ENCODE peak calls at places on chromosome 14, in eight cellular contexts. One of them, this sample, is unnamed.

GRCh38 chr14:37116933-37117844 is 55.2 kb downstream of the SLC25A21 start:
- DNase-seq in Peyer's patch: no peak
- DNase-seq in heart right ventricle: no peak
- DNase-seq in NCI-H748 treated with DMSO at 0.1 percent for 48 hours: no peak
- DNase-seq in stimulated activated naive CD8-positive, alpha-beta T cell treated with anti-CD3 and anti-CD28 coated beads, Interleukin-15, amount 100 ng/mL, for 72 hours: no peak
- DNase-seq in CD8-positive, alpha-beta memory T cell: no peak
- DNase-seq in AG09319: peak; percentile 63
- DNase-seq in psoas muscle: no peak
- DNase-seq in this sample: no peak

GRCh38 chr14:78202178-78202577 is 32.0 kb downstream of the NRXN3 start:
- DNase-seq in Peyer's patch: no peak
- DNase-seq in heart right ventricle: no peak
- DNase-seq in NCI-H748 treated with DMSO at 0.1 percent for 48 hours: no peak
- DNase-seq in stimulated activated naive CD8-positive, alpha-beta T cell treated with anti-CD3 and anti-CD28 coated beads, Interleukin-15, amount 100 ng/mL, for 72 hours: no peak
- DNase-seq in CD8-positive, alpha-beta memory T cell: no peak
- DNase-seq in AG09319: no peak
- DNase-seq in psoas muscle: no peak
- DNase-seq in this sample: no peak

GRCh38 chr14:55893695-55894094 is 224.5 kb upstream of the PELI2 start:
- DNase-seq in Peyer's patch: no peak
- DNase-seq in heart right ventricle: no peak
- DNase-seq in NCI-H748 treated with DMSO at 0.1 percent for 48 hours: no peak
- DNase-seq in stimulated activated naive CD8-positive, alpha-beta T cell treated with anti-CD3 and anti-CD28 coated beads, Interleukin-15, amount 100 ng/mL, for 72 hours: no peak
- DNase-seq in CD8-positive, alpha-beta memory T cell: no peak
- DNase-seq in AG09319: no peak
- DNase-seq in psoas muscle: no peak
- DNase-seq in this sample: no peak

GRCh38 chr14:61213116-61213720 is 67.9 kb downstream of the TMEM30B start:
- DNase-seq in Peyer's patch: no peak
- DNase-seq in heart right ventricle: no peak
- DNase-seq in NCI-H748 treated with DMSO at 0.1 percent for 48 hours: no peak
- DNase-seq in stimulated activated naive CD8-positive, alpha-beta T cell treated with anti-CD3 and anti-CD28 coated beads, Interleukin-15, amount 100 ng/mL, for 72 hours: no peak
- DNase-seq in CD8-positive, alpha-beta memory T cell: no peak
- DNase-seq in AG09319: peak; percentile 54
- DNase-seq in psoas muscle: no peak
- DNase-seq in this sample: no peak

GRCh38 chr14:75578786-75579781 is 664 bp downstream of the FLVCR2 start:
- DNase-seq in Peyer's patch: no peak
- DNase-seq in heart right ventricle: peak; percentile 17
- DNase-seq in NCI-H748 treated with DMSO at 0.1 percent for 48 hours: peak; percentile 64
- DNase-seq in stimulated activated naive CD8-positive, alpha-beta T cell treated with anti-CD3 and anti-CD28 coated beads, Interleukin-15, amount 100 ng/mL, for 72 hours: no peak
- DNase-seq in CD8-positive, alpha-beta memory T cell: no peak
- DNase-seq in AG09319: no peak
- DNase-seq in psoas muscle: peak; percentile 18
- DNase-seq in this sample: peak; percentile 28

GRCh38 chr14:68922886-68923285 is 56.2 kb downstream of the ACTN1 start:
- DNase-seq in Peyer's patch: no peak
- DNase-seq in heart right ventricle: no peak
- DNase-seq in NCI-H748 treated with DMSO at 0.1 percent for 48 hours: no peak
- DNase-seq in stimulated activated naive CD8-positive, alpha-beta T cell treated with anti-CD3 and anti-CD28 coated beads, Interleukin-15, amount 100 ng/mL, for 72 hours: no peak
- DNase-seq in CD8-positive, alpha-beta memory T cell: no peak
- DNase-seq in AG09319: no peak
- DNase-seq in psoas muscle: no peak
- DNase-seq in this sample: no peak

GRCh38 chr14:81594012-81594411 is 60.4 kb upstream of the SEL1L start:
- DNase-seq in Peyer's patch: no peak
- DNase-seq in heart right ventricle: peak; percentile 21
- DNase-seq in NCI-H748 treated with DMSO at 0.1 percent for 48 hours: no peak
- DNase-seq in stimulated activated naive CD8-positive, alpha-beta T cell treated with anti-CD3 and anti-CD28 coated beads, Interleukin-15, amount 100 ng/mL, for 72 hours: no peak
- DNase-seq in CD8-positive, alpha-beta memory T cell: no peak
- DNase-seq in AG09319: no peak
- DNase-seq in psoas muscle: no peak
- DNase-seq in this sample: no peak

GRCh38 chr14:71006200-71006563 is 98.9 kb downstream of the PCNX1 start:
- DNase-seq in Peyer's patch: no peak
- DNase-seq in heart right ventricle: no peak
- DNase-seq in NCI-H748 treated with DMSO at 0.1 percent for 48 hours: no peak
- DNase-seq in stimulated activated naive CD8-positive, alpha-beta T cell treated with anti-CD3 and anti-CD28 coated beads, Interleukin-15, amount 100 ng/mL, for 72 hours: no peak
- DNase-seq in CD8-positive, alpha-beta memory T cell: no peak
- DNase-seq in AG09319: no peak
- DNase-seq in psoas muscle: no peak
- DNase-seq in this sample: no peak

GRCh38 chr14:22995889-22996611 is 13.7 kb upstream of the AJUBA start:
- DNase-seq in Peyer's patch: no peak
- DNase-seq in heart right ventricle: no peak
- DNase-seq in NCI-H748 treated with DMSO at 0.1 percent for 48 hours: no peak
- DNase-seq in stimulated activated naive CD8-positive, alpha-beta T cell treated with anti-CD3 and anti-CD28 coated beads, Interleukin-15, amount 100 ng/mL, for 72 hours: no peak
- DNase-seq in CD8-positive, alpha-beta memory T cell: no peak
- DNase-seq in AG09319: no peak
- DNase-seq in psoas muscle: no peak
- DNase-seq in this sample: no peak

GRCh38 chr14:52951730-52952481 is 1.1 kb upstream of the FERMT2 start:
- DNase-seq in Peyer's patch: no peak
- DNase-seq in heart right ventricle: no peak
- DNase-seq in NCI-H748 treated with DMSO at 0.1 percent for 48 hours: peak; percentile 56
- DNase-seq in stimulated activated naive CD8-positive, alpha-beta T cell treated with anti-CD3 and anti-CD28 coated beads, Interleukin-15, amount 100 ng/mL, for 72 hours: no peak
- DNase-seq in CD8-positive, alpha-beta memory T cell: peak; percentile 4
- DNase-seq in AG09319: peak; percentile 62
- DNase-seq in psoas muscle: peak; percentile 44
- DNase-seq in this sample: peak; percentile 61

GRCh38 chr14:103562385-103563088 is at the start of the genes BAG5 and COA8:
- DNase-seq in Peyer's patch: peak; percentile 77
- DNase-seq in heart right ventricle: peak; percentile 87
- DNase-seq in NCI-H748 treated with DMSO at 0.1 percent for 48 hours: peak; percentile 78
- DNase-seq in stimulated activated naive CD8-positive, alpha-beta T cell treated with anti-CD3 and anti-CD28 coated beads, Interleukin-15, amount 100 ng/mL, for 72 hours: peak; percentile 90
- DNase-seq in CD8-positive, alpha-beta memory T cell: peak; percentile 91
- DNase-seq in AG09319: no peak
- DNase-seq in psoas muscle: peak; percentile 88
- DNase-seq in this sample: peak; percentile 92

GRCh38 chr14:100486025-100486828 is 101.0 kb downstream of the BEGAIN start:
- DNase-seq in Peyer's patch: no peak
- DNase-seq in heart right ventricle: peak; percentile 69
- DNase-seq in NCI-H748 treated with DMSO at 0.1 percent for 48 hours: peak; percentile 12
- DNase-seq in stimulated activated naive CD8-positive, alpha-beta T cell treated with anti-CD3 and anti-CD28 coated beads, Interleukin-15, amount 100 ng/mL, for 72 hours: peak; percentile 42
- DNase-seq in CD8-positive, alpha-beta memory T cell: peak; percentile 17
- DNase-seq in AG09319: peak; percentile 85
- DNase-seq in psoas muscle: peak; percentile 71
- DNase-seq in this sample: peak; percentile 67

GRCh38 chr14:58272589-58273372 is 25.6 kb upstream of the ARID4A start:
- DNase-seq in Peyer's patch: no peak
- DNase-seq in heart right ventricle: no peak
- DNase-seq in NCI-H748 treated with DMSO at 0.1 percent for 48 hours: no peak
- DNase-seq in stimulated activated naive CD8-positive, alpha-beta T cell treated with anti-CD3 and anti-CD28 coated beads, Interleukin-15, amount 100 ng/mL, for 72 hours: no peak
- DNase-seq in CD8-positive, alpha-beta memory T cell: no peak
- DNase-seq in AG09319: peak; percentile 5
- DNase-seq in psoas muscle: no peak
- DNase-seq in this sample: peak; percentile 55

GRCh38 chr14:62691613-62692489 is 353.4 kb downstream of the KCNH5 start:
- DNase-seq in Peyer's patch: no peak
- DNase-seq in heart right ventricle: no peak
- DNase-seq in NCI-H748 treated with DMSO at 0.1 percent for 48 hours: peak; percentile 89
- DNase-seq in stimulated activated naive CD8-positive, alpha-beta T cell treated with anti-CD3 and anti-CD28 coated beads, Interleukin-15, amount 100 ng/mL, for 72 hours: no peak
- DNase-seq in CD8-positive, alpha-beta memory T cell: no peak
- DNase-seq in AG09319: peak; percentile 10
- DNase-seq in psoas muscle: no peak
- DNase-seq in this sample: peak; percentile 37

GRCh38 chr14:64095620-64096019 is 198.6 kb downstream of the ESR2 start:
- DNase-seq in Peyer's patch: no peak
- DNase-seq in heart right ventricle: no peak
- DNase-seq in NCI-H748 treated with DMSO at 0.1 percent for 48 hours: no peak
- DNase-seq in stimulated activated naive CD8-positive, alpha-beta T cell treated with anti-CD3 and anti-CD28 coated beads, Interleukin-15, amount 100 ng/mL, for 72 hours: no peak
- DNase-seq in CD8-positive, alpha-beta memory T cell: no peak
- DNase-seq in AG09319: no peak
- DNase-seq in psoas muscle: no peak
- DNase-seq in this sample: no peak

GRCh38 chr14:55957950-55958349 is 160.3 kb upstream of the PELI2 start:
- DNase-seq in Peyer's patch: no peak
- DNase-seq in heart right ventricle: no peak
- DNase-seq in NCI-H748 treated with DMSO at 0.1 percent for 48 hours: peak; percentile 18
- DNase-seq in stimulated activated naive CD8-positive, alpha-beta T cell treated with anti-CD3 and anti-CD28 coated beads, Interleukin-15, amount 100 ng/mL, for 72 hours: no peak
- DNase-seq in CD8-positive, alpha-beta memory T cell: no peak
- DNase-seq in AG09319: no peak
- DNase-seq in psoas muscle: no peak
- DNase-seq in this sample: no peak

GRCh38 chr14:51139221-51139681 is 44.3 kb upstream of the TRIM9 start:
- DNase-seq in Peyer's patch: no peak
- DNase-seq in heart right ventricle: no peak
- DNase-seq in NCI-H748 treated with DMSO at 0.1 percent for 48 hours: no peak
- DNase-seq in stimulated activated naive CD8-positive, alpha-beta T cell treated with anti-CD3 and anti-CD28 coated beads, Interleukin-15, amount 100 ng/mL, for 72 hours: no peak
- DNase-seq in CD8-positive, alpha-beta memory T cell: no peak
- DNase-seq in AG09319: no peak
- DNase-seq in psoas muscle: no peak
- DNase-seq in this sample: no peak

GRCh38 chr14:81710232-81710845 is 176.7 kb upstream of the SEL1L start:
- DNase-seq in Peyer's patch: no peak
- DNase-seq in heart right ventricle: no peak
- DNase-seq in NCI-H748 treated with DMSO at 0.1 percent for 48 hours: peak; percentile 41
- DNase-seq in stimulated activated naive CD8-positive, alpha-beta T cell treated with anti-CD3 and anti-CD28 coated beads, Interleukin-15, amount 100 ng/mL, for 72 hours: no peak
- DNase-seq in CD8-positive, alpha-beta memory T cell: no peak
- DNase-seq in AG09319: no peak
- DNase-seq in psoas muscle: no peak
- DNase-seq in this sample: peak; percentile 15

GRCh38 chr14:28344381-28344780 is 422.2 kb upstream of the FOXG1 start:
- DNase-seq in Peyer's patch: no peak
- DNase-seq in heart right ventricle: no peak
- DNase-seq in NCI-H748 treated with DMSO at 0.1 percent for 48 hours: no peak
- DNase-seq in stimulated activated naive CD8-positive, alpha-beta T cell treated with anti-CD3 and anti-CD28 coated beads, Interleukin-15, amount 100 ng/mL, for 72 hours: no peak
- DNase-seq in CD8-positive, alpha-beta memory T cell: no peak
- DNase-seq in AG09319: no peak
- DNase-seq in psoas muscle: no peak
- DNase-seq in this sample: no peak

GRCh38 chr14:99724939-99725773 is 41.1 kb downstream of the CYP46A1 start:
- DNase-seq in Peyer's patch: no peak
- DNase-seq in heart right ventricle: no peak
- DNase-seq in NCI-H748 treated with DMSO at 0.1 percent for 48 hours: no peak
- DNase-seq in stimulated activated naive CD8-positive, alpha-beta T cell treated with anti-CD3 and anti-CD28 coated beads, Interleukin-15, amount 100 ng/mL, for 72 hours: no peak
- DNase-seq in CD8-positive, alpha-beta memory T cell: no peak
- DNase-seq in AG09319: no peak
- DNase-seq in psoas muscle: no peak
- DNase-seq in this sample: no peak

This sample was measured in HuH-7.